ENCODE peak calls at places on chromosome 22, in six cellular contexts. C is brain microvascular endothelial cell, Y is body of pancreas, I is tibial nerve, V is type B pancreatic cell, T is neural crest cell. A is an unnamed sample.

GRCh38 chr22:48343461-48343860 is 1484.2 kb downstream of the BRD1 start:
- DNase-seq in I (no peak), Y (no peak), C (no peak), T (no peak), V (no peak), A (no peak)

GRCh38 chr22:50621948-50622722 is 5.8 kb downstream of the ARSA start:
- DNase-seq in T (no peak), Y (peak), V (no peak), C (no peak), I (no peak), A (no peak)

GRCh38 chr22:22061085-22062077 is 78.8 kb upstream of the TOP3B start:
- DNase-seq in V (no peak), C (peak), Y (peak), I (no peak), T (no peak), A (no peak)

GRCh38 chr22:17891427-17892167 is 117.3 kb upstream of the BID start:
- DNase-seq in T (no peak), V (no peak), C (no peak), Y (peak), I (no peak), A (no peak)

GRCh38 chr22:36344106-36344827 is 43.5 kb downstream of the MYH9 start:
- DNase-seq in V (no peak), I (no peak), Y (no peak), T (no peak), C (no peak), A (no peak)

GRCh38 chr22:45645526-45646414 is 25.9 kb upstream of the ATXN10 start:
- DNase-seq in C (peak), T (peak), Y (peak), V (peak), I (peak), A (peak)

GRCh38 chr22:20663941-20664593 is 109.8 kb upstream of the SERPIND1 start:
- DNase-seq in I (no peak), T (no peak), V (peak), C (no peak), Y (no peak), A (no peak)

GRCh38 chr22:20803696-20804324 is 29.9 kb downstream of the SERPIND1 start:
- DNase-seq in I (no peak), V (no peak), C (peak), Y (no peak), T (peak), A (no peak)

GRCh38 chr22:22710719-22711531 is 66.5 kb downstream of the GGTLC2 start:
- DNase-seq in I (peak), C (peak), Y (peak), T (peak), V (peak), A (peak)

GRCh38 chr22:36404436-36404835 is 16.7 kb upstream of the MYH9 start:
- DNase-seq in V (no peak), C (no peak), Y (no peak), T (no peak), I (no peak), A (no peak)

GRCh38 chr22:49012695-49013094 is 815.0 kb downstream of the BRD1 start:
- DNase-seq in T (no peak), C (no peak), V (no peak), I (peak), Y (no peak), A (no peak)

GRCh38 chr22:26229910-26230309 is 60.6 kb downstream of the SEZ6L start:
- DNase-seq in T (no peak), Y (no peak), V (no peak), C (no peak), I (no peak), A (no peak)

GRCh38 chr22:37931893-37932389 is 21.5 kb downstream of the C22orf23 start:
- DNase-seq in Y (no peak), I (no peak), V (no peak), T (no peak), C (no peak), A (no peak)

GRCh38 chr22:37929390-37929789 is 23.3 kb downstream of the MICALL1 start:
- DNase-seq in V (no peak), I (no peak), C (no peak), T (no peak), Y (peak), A (no peak)

GRCh38 chr22:37930270-37930951 is 23.0 kb downstream of the C22orf23 start:
- DNase-seq in C (no peak), V (no peak), I (no peak), Y (peak), T (no peak), A (no peak)

GRCh38 chr22:37932401-37932800 is 21.0 kb downstream of the C22orf23 start:
- DNase-seq in C (no peak), Y (no peak), T (no peak), V (no peak), I (no peak), A (no peak)

GRCh38 chr22:37930952-37931440 is 22.4 kb downstream of the C22orf23 start:
- DNase-seq in T (no peak), Y (peak), I (no peak), V (no peak), C (no peak), A (no peak)
- TF ChIP-seq CTCF in T (no peak), Y (no peak), I (no peak), V (no peak), C (no peak), A (no peak)

GRCh38 chr22:38305481-38306448 is 11.5 kb downstream of the CSNK1E start:
- DNase-seq in C (no peak), I (no peak), Y (peak), V (no peak), T (no peak), A (peak)
- TF ChIP-seq CTCF in C (no peak), I (no peak), Y (no peak), V (no peak), T (no peak), A (no peak)

DNA sequence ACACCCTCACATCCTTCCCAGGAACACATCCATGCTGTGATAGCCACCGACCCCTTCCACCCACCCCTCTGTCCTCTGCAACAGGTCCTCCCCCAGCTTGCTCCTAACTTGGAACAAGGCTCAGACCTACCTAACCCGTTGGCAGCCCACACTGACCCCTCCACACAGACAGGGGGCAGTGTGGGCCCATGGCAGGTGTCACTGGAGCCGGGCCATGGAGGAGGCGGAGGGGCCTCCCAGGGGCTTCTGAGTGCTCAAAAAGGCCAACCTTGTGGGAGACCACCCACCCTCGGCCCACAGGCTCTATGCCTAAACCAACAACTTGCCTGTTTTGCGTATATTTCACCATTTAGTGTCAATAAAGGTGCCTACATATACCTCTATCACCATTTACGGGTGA is 57.0 kb downstream of the CERK start:
- DNase-seq in I (no peak), C (no peak), T (no peak), V (no peak), Y (no peak), A (no peak)
- TF ChIP-seq CTCF in I (no peak), C (peak), T (no peak), V (no peak), Y (peak), A (no peak)

GRCh38 chr22:38981005-38981658 is 1.0 kb upstream of the APOBEC3B start:
- DNase-seq in I (no peak), Y (peak), C (no peak), V (no peak), T (no peak), A (no peak)
- TF ChIP-seq CTCF in I (peak), Y (no peak), C (peak), V (peak), T (peak), A (no peak)

DNA sequence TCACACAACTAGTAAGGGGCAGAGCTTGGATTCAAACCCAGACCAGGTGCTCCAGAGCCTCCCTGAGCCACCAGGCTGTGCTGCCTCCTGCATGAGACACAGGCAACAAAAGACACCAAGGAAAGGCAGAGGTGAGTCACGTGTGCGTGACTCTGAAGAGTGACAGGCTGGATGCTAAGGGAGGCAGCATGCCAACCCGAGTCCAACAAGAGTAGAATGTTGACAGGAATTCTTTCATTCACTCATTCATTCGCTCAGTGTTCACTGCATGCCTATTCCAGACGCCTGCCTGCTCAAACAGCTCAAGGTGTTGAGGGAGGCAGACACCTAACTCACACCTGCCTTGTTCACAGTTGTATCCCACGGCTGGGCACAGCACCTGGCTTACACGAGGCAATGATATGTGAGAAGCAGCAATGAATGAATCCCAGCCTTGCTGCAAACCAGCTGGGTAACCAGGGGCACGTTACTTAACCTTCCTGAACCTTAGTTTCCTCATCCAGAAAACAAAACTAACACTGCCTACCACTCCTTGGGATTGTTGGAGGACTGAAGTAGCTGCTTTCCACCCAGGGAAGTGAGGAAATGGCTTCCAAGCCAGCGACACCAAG is 73.8 kb upstream of the ARFGAP3 start:
- DNase-seq in T (no peak), C (peak), V (no peak), I (no peak), Y (peak), A (peak)
- TF ChIP-seq CTCF in T (no peak), C (peak), V (no peak), I (no peak), Y (no peak), A (no peak)

GRCh38 chr22:25110846-25111578 is 88.6 kb upstream of the CRYBB3 start:
- DNase-seq in Y (peak), I (no peak), C (peak), T (peak), V (peak), A (peak)
- TF ChIP-seq CTCF in Y (peak), I (peak), C (peak), T (peak), V (peak), A (no peak)

DNA sequence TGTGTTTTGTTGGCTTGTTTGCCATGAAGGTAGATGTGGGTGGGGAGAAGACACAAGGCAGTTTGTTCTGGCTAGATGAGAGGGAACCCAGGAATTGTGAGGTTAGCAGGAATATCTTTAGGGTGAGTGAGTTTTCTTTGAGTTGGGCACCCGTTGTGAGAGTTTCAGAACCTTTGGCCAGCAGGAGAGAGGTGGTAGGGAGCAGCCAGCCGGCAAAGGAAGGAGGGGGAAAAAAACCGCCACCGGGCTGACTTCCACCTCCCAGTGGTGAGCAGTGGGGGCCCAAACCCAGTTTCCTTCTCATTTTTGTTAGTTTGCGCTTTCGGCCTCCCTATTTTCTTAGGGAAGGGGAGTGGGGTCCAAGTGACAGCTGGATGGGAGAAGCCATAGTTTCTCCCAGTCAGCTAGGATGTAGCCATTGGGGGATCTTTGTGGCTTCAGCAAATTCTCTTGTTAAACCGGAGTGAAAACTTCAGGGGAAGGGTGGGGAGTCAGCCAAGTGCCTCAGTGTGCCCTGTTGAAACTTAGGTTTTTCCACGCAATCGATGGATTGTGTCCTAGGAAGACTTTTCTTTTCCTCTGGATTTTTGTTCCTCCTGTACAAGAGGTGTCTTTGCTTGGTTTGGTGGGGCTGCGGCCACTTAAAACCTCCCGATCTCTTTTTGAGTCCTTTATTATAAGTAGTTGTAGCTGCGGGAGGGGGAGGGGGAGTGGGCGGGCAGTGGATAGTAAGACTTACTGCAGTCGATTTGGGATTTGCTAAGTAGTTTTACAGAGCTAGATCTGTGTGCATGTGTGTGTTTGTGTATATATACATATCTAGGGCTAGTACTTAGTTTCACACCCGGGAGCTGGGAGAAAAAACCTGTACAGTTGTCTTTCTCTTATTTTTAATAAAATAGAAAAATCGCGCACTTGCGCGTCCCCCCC is 1.1 kb upstream of the GCAT start:
- DNase-seq in V (no peak), I (no peak), Y (peak), C (no peak), T (no peak), A (no peak)
- TF ChIP-seq CTCF in V (no peak), I (no peak), Y (no peak), C (peak), T (no peak), A (no peak)

A was measured in activated B cell treated with CpG ODN at 0.5 μM for 24 hours.